ENCODE peak calls at places on chromosomes 13 and 19, in eight cellular contexts. I is Peyer's patch, Z is fibroblast of lung, N is IMR-90, P is psoas muscle, B is heart left ventricle, S is MM.1S, L is testis. E is an unnamed sample. For H3K9me3, the result is how much of the 10 kb centered on the place peaks cover.

GRCh38 chr19:3968556-3969434 is 2.1 kb downstream of the DAPK3 start:
- DNase-seq in I (peak), Z (peak), L (peak), S (no peak), N (peak), P (peak), B (peak), E (no peak)

GRCh38 chr13:49690133-49690989 is 925 bp downstream of the EBPL start:
- DNase-seq in B (no peak), I (no peak), P (no peak), Z (peak), N (peak), S (no peak), L (peak), E (no peak)

GRCh38 chr19:6125571-6125989 is 9.9 kb upstream of the ACSBG2 start:
- DNase-seq in P (peak), S (peak), B (peak), N (peak), I (peak), Z (peak), L (peak), E (peak)

GRCh38 chr13:51453308-51453958 is 597 bp upstream of the INTS6 start:
- DNase-seq in S (peak), B (peak), P (peak), I (peak), L (peak), Z (no peak), N (no peak), E (peak)

GRCh38 chr13:40589285-40590109 is 76.9 kb downstream of the FOXO1 start:
- DNase-seq in N (no peak), L (peak), P (peak), B (peak), Z (peak), I (no peak), S (peak), E (no peak)

GRCh38 chr19:13163609-13164364 is 13.6 kb downstream of the IER2 start:
- DNase-seq in Z (peak), L (peak), B (peak), I (peak), S (no peak), N (peak), P (peak), E (no peak)

GRCh38 chr19:10219678-10220077 is 11.5 kb downstream of the S1PR2 start:
- DNase-seq in N (peak), Z (peak), B (no peak), S (peak), I (no peak), P (no peak), L (no peak), E (no peak)

GRCh38 chr13:20410726-20411125 is 114.9 kb downstream of the CRYL1 start:
- DNase-seq in I (no peak), Z (no peak), N (no peak), L (no peak), S (no peak), P (no peak), B (no peak), E (no peak)

DNA sequence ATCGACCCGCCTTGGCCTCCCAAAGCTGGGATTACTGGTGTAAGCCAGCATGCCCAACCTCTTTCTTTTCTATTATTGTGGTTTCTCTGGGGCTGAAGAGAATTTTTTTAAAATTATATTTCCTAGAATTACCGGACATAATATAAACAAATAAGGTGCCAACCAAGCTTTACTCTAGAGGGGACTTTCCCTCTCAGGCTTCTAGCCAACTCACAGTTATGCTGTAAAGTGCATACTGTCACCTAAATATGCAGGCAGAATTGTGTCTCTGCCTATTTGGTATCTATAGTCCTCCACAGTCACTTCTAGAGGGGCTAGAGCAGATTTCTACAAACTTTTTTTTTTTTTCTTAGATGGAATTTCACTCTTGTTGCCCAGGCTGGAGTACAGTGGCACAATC is 41.6 kb upstream of the ZNF681 start:
- DNase-seq in N (no peak), L (no peak), S (no peak), Z (no peak), I (no peak), B (no peak), P (no peak), E (no peak)
- TF ChIP-seq CTCF in N (no peak), L (no peak), S (no peak), Z (no peak), I (no peak), B (no peak), P (no peak), E (no peak)

GRCh38 chr19:48249502-48250014 is 6.2 kb downstream of the CARD8 start:
- DNase-seq in P (peak), B (peak), S (peak), Z (no peak), L (peak), I (no peak), N (no peak), E (peak)
- H3K4me3 ChIP-seq in P (peak), B (peak), S (peak), Z (no peak), L (peak), I (peak), N (no peak), E (peak)

DNA sequence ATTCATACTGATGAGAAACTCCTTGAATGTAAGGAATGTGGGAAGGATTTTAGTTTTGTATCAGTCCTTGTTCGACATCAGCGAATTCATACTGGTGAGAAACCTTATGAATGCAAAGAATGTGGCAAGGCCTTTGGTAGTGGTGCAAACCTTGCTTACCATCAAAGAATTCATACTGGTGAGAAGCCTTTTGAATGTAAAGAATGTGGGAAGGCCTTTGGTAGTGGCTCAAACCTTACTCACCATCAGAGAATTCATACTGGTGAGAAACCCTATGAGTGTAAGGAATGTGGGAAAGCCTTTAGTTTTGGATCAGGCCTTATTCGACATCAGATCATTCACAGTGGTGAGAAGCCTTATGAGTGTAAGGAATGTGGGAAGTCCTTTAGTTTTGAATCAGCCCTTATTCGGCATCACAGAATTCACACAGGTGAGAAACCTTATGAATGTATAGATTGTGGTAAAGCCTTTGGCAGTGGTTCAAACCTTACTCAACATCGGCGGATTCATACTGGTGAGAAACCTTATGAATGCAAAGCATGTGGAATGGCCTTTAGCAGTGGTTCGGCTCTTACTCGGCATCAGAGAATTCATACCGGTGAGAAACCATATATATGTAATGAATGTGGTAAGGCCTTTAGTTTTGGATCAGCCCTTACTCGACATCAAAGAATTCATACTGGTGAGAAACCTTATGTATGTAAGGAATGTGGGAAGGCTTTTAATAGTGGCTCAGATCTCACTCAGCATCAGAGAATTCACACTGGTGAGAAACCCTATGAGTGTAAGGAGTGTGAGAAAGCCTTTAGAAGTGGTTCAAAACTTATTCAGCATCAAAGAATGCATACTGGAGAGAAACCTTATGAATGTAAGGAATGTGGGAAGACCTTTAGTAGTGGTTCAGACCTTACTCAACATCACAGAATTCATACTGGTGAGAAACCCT is 26.6 kb downstream of the ZNF345 start:
- DNase-seq in I (no peak), B (no peak), N (no peak), S (no peak), Z (peak), L (no peak), P (no peak), E (no peak)
- H3K9me3 ChIP-seq in I (under half), B (half or more), N (half or more), S (under half), Z (under half), L (under half), P (half or more), E (half or more)

GRCh38 chr19:38686530-38686888 is 39.1 kb downstream of the ACTN4 start:
- DNase-seq in I (peak), Z (no peak), B (no peak), P (no peak), L (no peak), N (no peak), S (no peak), E (peak)

GRCh38 chr19:38687837-38688378 is 40.5 kb downstream of the ACTN4 start:
- DNase-seq in S (no peak), P (no peak), Z (no peak), I (no peak), B (no peak), N (no peak), L (no peak), E (no peak)

GRCh38 chr19:38684078-38684861 is 36.8 kb downstream of the ACTN4 start:
- DNase-seq in L (no peak), S (peak), P (peak), N (peak), I (peak), B (no peak), Z (peak), E (no peak)

GRCh38 chr19:38684862-38685665 is 37.6 kb downstream of the ACTN4 start:
- DNase-seq in P (no peak), S (no peak), I (no peak), Z (no peak), N (no peak), L (no peak), B (no peak), E (no peak)

GRCh38 chr19:38685666-38686529 is 38.4 kb downstream of the ACTN4 start:
- DNase-seq in B (no peak), P (no peak), Z (peak), S (peak), L (no peak), I (no peak), N (peak), E (no peak)
- TF ChIP-seq CTCF in B (no peak), P (peak), Z (peak), S (peak), L (peak), I (peak), N (peak), E (no peak)

GRCh38 chr19:1569997-1570396 is 1.9 kb upstream of the MEX3D start:
- DNase-seq in N (no peak), B (no peak), I (no peak), Z (no peak), S (no peak), P (no peak), L (no peak), E (no peak)

GRCh38 chr19:1568320-1569019 is at the start of gene MEX3D:
- DNase-seq in N (peak), P (peak), S (peak), Z (peak), I (peak), B (peak), L (peak), E (peak)

GRCh38 chr19:1567848-1568227 is 287 bp downstream of the MEX3D start:
- DNase-seq in B (no peak), P (no peak), L (no peak), Z (no peak), N (no peak), I (no peak), S (no peak), E (no peak)

GRCh38 chr19:1566392-1567115 is 1.6 kb downstream of the MEX3D start:
- DNase-seq in B (peak), S (no peak), L (peak), P (peak), Z (peak), I (peak), N (peak), E (no peak)

DNA sequence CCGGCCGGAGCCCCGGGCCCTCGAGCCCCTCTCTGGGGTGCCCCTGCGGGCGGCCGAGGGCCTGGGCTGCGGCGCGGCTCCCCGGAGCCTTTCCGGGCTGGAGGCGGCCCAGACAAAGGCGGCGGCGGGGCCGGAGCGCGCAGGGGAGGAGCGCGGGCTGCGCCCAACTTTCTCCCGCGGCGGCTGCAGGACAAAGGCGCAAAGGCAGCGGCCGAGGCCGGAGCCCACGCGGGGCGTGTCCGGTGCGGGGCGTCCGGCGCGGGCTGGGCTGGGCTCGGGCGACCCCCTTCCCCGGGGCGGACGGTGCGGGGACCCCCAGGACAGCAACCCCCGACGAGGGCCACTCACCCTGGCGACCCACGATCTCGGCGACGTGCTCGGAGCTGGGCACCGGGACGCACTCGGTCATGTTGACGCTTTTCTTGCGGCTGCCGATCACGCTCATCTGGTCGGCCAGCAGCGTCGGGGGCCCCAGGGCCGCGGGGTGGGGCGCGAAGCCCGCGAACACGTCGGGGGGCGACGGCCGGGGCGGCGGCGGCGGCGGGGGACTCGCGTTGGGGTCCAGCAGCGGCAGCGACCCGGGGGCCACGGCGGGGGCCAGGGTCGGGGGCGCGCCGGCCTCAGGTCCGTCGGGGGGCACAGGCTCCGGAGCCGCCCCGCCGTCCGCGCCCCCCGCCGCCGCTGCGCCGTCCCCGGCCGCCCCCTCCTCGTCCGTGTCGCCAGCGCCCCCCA is 843 bp downstream of the MEX3D start:
- DNase-seq in P (no peak), N (no peak), S (no peak), B (no peak), Z (no peak), L (no peak), I (peak), E (peak)
- H3K4me3 ChIP-seq in P (peak), N (peak), S (peak), B (peak), Z (peak), L (peak), I (peak), E (no peak)

DNA sequence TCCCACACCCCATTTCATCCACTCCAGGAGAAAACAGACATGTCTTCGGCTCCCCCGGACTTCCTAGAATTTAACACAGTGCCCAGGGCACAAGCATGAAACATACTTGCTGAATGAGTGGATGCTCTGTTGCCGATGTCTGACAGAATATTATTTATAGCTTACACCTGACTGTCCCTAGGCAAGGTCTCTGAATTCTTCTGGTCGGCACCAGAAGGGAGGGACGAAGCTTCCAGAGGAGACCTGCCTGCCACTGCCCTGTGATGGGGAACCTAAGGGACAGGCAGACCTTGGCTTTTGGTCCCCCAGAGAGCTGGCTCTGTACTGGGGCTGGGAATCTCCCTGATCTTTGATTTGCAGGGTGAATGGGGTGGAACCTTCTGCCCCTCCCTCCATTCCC is 44.0 kb upstream of the PEG3 start:
- DNase-seq in I (no peak), L (no peak), Z (no peak), N (no peak), B (no peak), P (no peak), S (no peak), E (no peak)
- H3K9me3 ChIP-seq in I (under half), L (under half), Z (under half), N (under half), B (under half), P (under half), S (under half), E (under half)